ENCODE peak calls at places on chromosomes 3 and 15, in seven cellular contexts. Y is HCT116, V is GM12878, Q is GM23338, B is K562, R is HepG2, G is H1. O is an unnamed sample.

GRCh38 chr15:94174399-94174802 is 57.0 kb upstream of the MCTP2 start:
- DNase-seq in Q (no peak), G (no peak), B (no peak), V (peak; percentile 30), Y (no peak), R (no peak), O (no peak)

GRCh38 chr3:38742551-38742950 is 73.5 kb downstream of the SCN10A start:
- DNase-seq in Y (no peak), G (no peak), Q (no peak), B (no peak), R (no peak), V (no peak), O (no peak)

GRCh38 chr3:29267231-29267630 is 13.6 kb upstream of the RBMS3 start:
- DNase-seq in R (no peak), Q (no peak), B (no peak), Y (no peak), G (no peak), V (no peak), O (no peak)

GRCh38 chr3:77414881-77415280 is 375.0 kb downstream of the ROBO2 start:
- DNase-seq in G (no peak), V (no peak), Y (no peak), Q (no peak), R (no peak), B (no peak), O (no peak)

GRCh38 chr15:74626752-74627692 is 11.4 kb downstream of the CLK3 start:
- DNase-seq in Q (no peak), G (no peak), B (no peak), V (peak; percentile 37), R (no peak), Y (no peak), O (no peak)

GRCh38 chr15:80173022-80173759 is 20.4 kb downstream of the FAH start:
- DNase-seq in V (no peak), B (peak; percentile 79), R (peak; percentile 77), G (peak; percentile 47), Y (peak; percentile 42), Q (peak; percentile 87), O (no peak)

GRCh38 chr3:67461667-67462142 is 192.7 kb downstream of the SUCLG2 start:
- DNase-seq in G (no peak), V (no peak), Q (no peak), R (no peak), Y (no peak), B (no peak), O (no peak)

GRCh38 chr3:192514754-192515660 is 212.3 kb downstream of the FGF12 start:
- DNase-seq in G (peak; percentile 46), Q (peak; percentile 93), Y (no peak), R (no peak), B (no peak), V (no peak), O (no peak)

GRCh38 chr3:192816274-192816853 is 89.0 kb upstream of the FGF12 start:
- DNase-seq in Q (peak; percentile 72), Y (peak; percentile 33), V (no peak), G (no peak), R (peak; percentile 49), B (peak; percentile 36), O (peak; percentile 45)

GRCh38 chr3:39408493-39409372 is 2.2 kb downstream of the RPSA start:
- DNase-seq in R (no peak), V (no peak), Y (no peak), B (peak; percentile 78), Q (no peak), G (no peak), O (no peak)

GRCh38 chr3:128323206-128324081 is 143.2 kb downstream of the DNAJB8 start:
- DNase-seq in Q (no peak), G (no peak), B (no peak), V (no peak), R (no peak), Y (no peak), O (no peak)

GRCh38 chr3:153350420-153350819 is 188.4 kb downstream of the RAP2B start:
- DNase-seq in Q (no peak), Y (peak; percentile 36), B (no peak), G (no peak), R (peak; percentile 86), V (no peak), O (no peak)

GRCh38 chr3:159852821-159853505 is 135.7 kb upstream of the IL12A start:
- DNase-seq in B (no peak), Y (no peak), G (no peak), V (no peak), Q (peak; percentile 60), R (no peak), O (no peak)

GRCh38 chr3:6803652-6804051 is 57.3 kb upstream of the GRM7 start:
- DNase-seq in G (no peak), B (no peak), V (no peak), R (no peak), Q (no peak), Y (no peak), O (no peak)

GRCh38 chr15:89803941-89804800 is 10.5 kb downstream of the ANPEP start:
- DNase-seq in B (no peak), V (no peak), Q (no peak), Y (no peak), R (no peak), G (no peak), O (no peak)

GRCh38 chr3:65833761-65834505 is 204.8 kb downstream of the MAGI1 start:
- DNase-seq in B (no peak), V (no peak), R (no peak), Y (no peak), G (no peak), Q (no peak), O (no peak)

GRCh38 chr3:161925749-161926360 is 429.2 kb downstream of the OTOL1 start:
- DNase-seq in B (no peak), Q (no peak), G (no peak), R (no peak), V (no peak), Y (no peak), O (no peak)

GRCh38 chr15:51168700-51169099 is 74.0 kb upstream of the TNFAIP8L3 start:
- DNase-seq in B (no peak), Q (no peak), V (no peak), G (no peak), Y (no peak), R (no peak), O (no peak)

GRCh38 chr15:51161491-51162260 is 67.0 kb upstream of the TNFAIP8L3 start:
- DNase-seq in B (no peak), G (no peak), Q (no peak), R (no peak), Y (no peak), V (no peak), O (no peak)

GRCh38 chr15:51163843-51164242 is 69.1 kb upstream of the TNFAIP8L3 start:
- DNase-seq in V (no peak), R (no peak), Q (peak; percentile 48), G (no peak), Y (no peak), B (no peak), O (no peak)

GRCh38 chr15:51160484-51160883 is 65.8 kb upstream of the TNFAIP8L3 start:
- DNase-seq in Q (no peak), Y (no peak), R (no peak), B (no peak), G (no peak), V (no peak), O (no peak)

GRCh38 chr15:51162865-51163762 is 68.4 kb upstream of the TNFAIP8L3 start:
- DNase-seq in Y (peak; percentile 33), Q (peak; percentile 82), G (peak; percentile 29), R (peak; percentile 45), V (peak; percentile 9), B (peak; percentile 78), O (no peak)
- H3K4me3 ChIP-seq in Y (no peak overlapping the region), Q (no peak overlapping the region), G (no peak overlapping the region), R (no peak overlapping the region), V (no peak overlapping the region), B (no peak overlapping the region), O (no peak overlapping the region)

GRCh38 chr3:50503947-50504346 is 513 bp upstream of the CACNA2D2 start:
- DNase-seq in B (no peak), V (no peak), R (no peak), G (no peak), Y (no peak), Q (peak; percentile 49), O (no peak)

GRCh38 chr3:50504681-50505080 is 1.2 kb upstream of the CACNA2D2 start:
- DNase-seq in Q (no peak), Y (no peak), R (no peak), B (no peak), G (no peak), V (no peak), O (no peak)

GRCh38 chr3:50502225-50502583 is 1.2 kb downstream of the CACNA2D2 start:
- DNase-seq in Q (no peak), Y (no peak), G (no peak), V (no peak), B (no peak), R (no peak), O (no peak)

GRCh38 chr3:50502584-50503423 is 630 bp downstream of the CACNA2D2 start:
- DNase-seq in Q (peak; percentile 70), B (no peak), V (no peak), Y (no peak), R (no peak), G (no peak), O (no peak)

DNA sequence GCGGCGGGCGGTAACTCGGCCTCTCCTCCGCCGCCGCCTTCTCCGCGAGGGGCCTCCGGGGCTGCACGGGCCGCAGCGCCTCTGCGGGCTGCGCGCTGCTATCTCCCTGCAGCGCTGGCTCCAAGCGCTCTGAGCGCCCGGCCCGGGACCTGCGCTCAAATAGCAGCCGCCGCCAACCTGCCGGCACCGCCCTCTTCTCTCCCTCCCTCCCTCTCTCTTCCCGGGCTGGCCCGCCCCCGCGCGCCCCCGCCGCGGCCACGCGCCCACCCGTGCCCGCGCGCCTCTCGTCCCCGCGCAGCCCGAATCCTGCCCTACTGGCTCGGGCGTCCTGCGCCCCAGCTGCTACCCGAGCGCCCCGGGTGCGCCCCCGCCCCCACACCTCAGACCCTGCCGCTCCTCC is at the start of gene CACNA2D2:
- DNase-seq in Y (peak; percentile 15), Q (peak; percentile 77), B (peak; percentile 67), V (no peak), R (no peak), G (no peak), O (no peak)
- TF ChIP-seq POLR2AphosphoS5 in Y (peak; percentile 86), Q (peak; percentile 83), B (no peak), V (no peak), R (no peak), G (peak; percentile 76), O (no peak)

GRCh38 chr15:51315726-51316125 is 22.7 kb downstream of the CYP19A1 start:
- DNase-seq in Y (no peak), V (no peak), B (no peak), R (no peak), Q (no peak), G (no peak), O (no peak)

GRCh38 chr15:51312132-51312531 is 26.3 kb downstream of the CYP19A1 start:
- DNase-seq in V (no peak), Q (no peak), G (no peak), R (peak; percentile 89), Y (no peak), B (no peak), O (no peak)

GRCh38 chr15:51312754-51313390 is 25.5 kb downstream of the CYP19A1 start:
- DNase-seq in Y (peak; percentile 29), G (no peak), V (no peak), R (peak; percentile 68), B (no peak), Q (no peak), O (no peak)

GRCh38 chr15:51314391-51315337 is 23.7 kb downstream of the CYP19A1 start:
- DNase-seq in B (no peak), V (no peak), Y (no peak), R (peak; percentile 89), Q (no peak), G (no peak), O (no peak)

GRCh38 chr15:51313644-51314280 is 24.6 kb downstream of the CYP19A1 start:
- DNase-seq in Y (no peak), G (no peak), Q (no peak), R (peak; percentile 89), B (no peak), V (no peak), O (no peak)
- TF ChIP-seq EZH2 in Y (no peak), G (no peak), Q (no peak), R (no peak), B (no peak), V (no peak), O (no peak)

GRCh38 chr15:63398456-63398855 is 16.8 kb upstream of the CA12 start:
- DNase-seq in G (no peak), Y (no peak), B (peak; percentile 44), V (no peak), R (no peak), Q (no peak), O (no peak)
- H3K4me3 ChIP-seq in G (no peak overlapping the region), Y (no peak overlapping the region), B (no peak overlapping the region), V (no peak overlapping the region), R (no peak overlapping the region), Q (no peak overlapping the region), O (no peak overlapping the region)